ENCODE peak calls at places on chromosomes 12 and 14, in ten cellular contexts. T is CD8-positive, alpha-beta memory T cell; O is endothelial cell of umbilical vein; N is right lobe of liver; D is heart left ventricle; Y is effector memory CD4-positive, alpha-beta T cell; G is breast epithelium; C is tibial artery; A is thyroid gland; K is SJCRH30. L is an unnamed sample.
A peak's percentile ranks its signal among the peaks of the same experiment; 100 is the strongest.

GRCh38 chr12:12612403-12612802 is 727 bp downstream of the CREBL2 start:
- DNase-seq in O (peak; percentile 65), T (peak; percentile 3), A (no peak), C (no peak), K (peak; percentile 37), N (no peak), D (no peak), Y (peak; percentile 19), G (no peak), L (no peak)

GRCh38 chr12:18919826-18920511 is 182.1 kb downstream of the CAPZA3 start:
- DNase-seq in K (no peak), D (no peak), C (no peak), T (no peak), Y (no peak), A (no peak), O (no peak), G (no peak), N (no peak), L (no peak)

GRCh38 chr12:89161553-89161952 is 190.7 kb downstream of the DUSP6 start:
- DNase-seq in Y (no peak), C (no peak), D (no peak), A (no peak), G (no peak), N (no peak), K (no peak), O (no peak), T (no peak), L (no peak)

GRCh38 chr12:22283006-22283506 is 51.5 kb downstream of the ST8SIA1 start:
- DNase-seq in K (no peak), Y (no peak), G (no peak), A (no peak), O (peak; percentile 95), T (no peak), D (no peak), C (no peak), N (no peak), L (no peak)

GRCh38 chr12:24948452-24948815 is 467 bp downstream of the BCAT1 start:
- DNase-seq in D (no peak), N (no peak), Y (no peak), T (no peak), A (no peak), G (no peak), C (no peak), K (peak; percentile 69), O (no peak), L (no peak)

GRCh38 chr12:122125452-122126341 is 47.1 kb downstream of the MLXIP start:
- DNase-seq in G (no peak), C (no peak), A (no peak), D (no peak), K (no peak), Y (no peak), O (no peak), N (peak; percentile 65), T (no peak), L (peak; percentile 49)

GRCh38 chr14:103629503-103630121 is 601 bp downstream of the KLC1 start:
- DNase-seq in O (no peak), G (peak; percentile 55), A (peak; percentile 53), D (peak; percentile 78), T (peak; percentile 36), K (peak; percentile 51), N (peak; percentile 75), Y (peak; percentile 20), C (peak; percentile 84), L (peak; percentile 93)

GRCh38 chr14:106436310-106436905 is 910.0 kb downstream of the TMEM121 start:
- DNase-seq in K (peak; percentile 48), G (no peak), D (peak; percentile 58), T (peak; percentile 68), A (no peak), Y (peak; percentile 69), C (no peak), N (peak; percentile 60), O (no peak), L (peak; percentile 66)

GRCh38 chr14:96590190-96590860 is 88.1 kb downstream of the PAPOLA start:
- DNase-seq in A (no peak), C (no peak), D (no peak), K (no peak), N (no peak), G (no peak), T (no peak), O (no peak), Y (no peak), L (peak; percentile 35)

GRCh38 chr12:96985515-96986362 is 78.7 kb downstream of the NEDD1 start:
- DNase-seq in N (peak; percentile 36), G (no peak), Y (peak; percentile 7), D (no peak), A (peak; percentile 79), O (peak; percentile 23), T (peak; percentile 9), C (no peak), K (no peak), L (peak; percentile 83)

GRCh38 chr14:104117341-104118005 is 20.9 kb upstream of the KIF26A start:
- DNase-seq in T (no peak), N (peak; percentile 18), D (peak; percentile 13), G (peak; percentile 51), K (no peak), O (no peak), A (peak; percentile 46), Y (no peak), C (peak; percentile 53), L (peak; percentile 63)

GRCh38 chr12:75842119-75842518 is 189.5 kb downstream of the PHLDA1 start:
- DNase-seq in K (no peak), O (peak; percentile 70), Y (no peak), D (no peak), G (no peak), N (no peak), T (no peak), A (no peak), C (no peak), L (no peak)

GRCh38 chr12:108047130-108047550 is 81.9 kb upstream of the WSCD2 start:
- DNase-seq in C (no peak), D (no peak), N (no peak), K (no peak), G (no peak), T (no peak), O (no peak), Y (no peak), A (no peak), L (no peak)

GRCh38 chr14:79825046-79825521 is 386.2 kb downstream of the DIO2 start:
- DNase-seq in K (no peak), G (no peak), C (no peak), Y (no peak), N (no peak), A (no peak), O (no peak), D (no peak), T (no peak), L (no peak)

GRCh38 chr14:51167587-51168219 is 72.3 kb upstream of the TMX1 start:
- DNase-seq in G (no peak), T (no peak), N (no peak), A (no peak), K (no peak), D (no peak), C (no peak), Y (no peak), O (no peak), L (no peak)

DNA sequence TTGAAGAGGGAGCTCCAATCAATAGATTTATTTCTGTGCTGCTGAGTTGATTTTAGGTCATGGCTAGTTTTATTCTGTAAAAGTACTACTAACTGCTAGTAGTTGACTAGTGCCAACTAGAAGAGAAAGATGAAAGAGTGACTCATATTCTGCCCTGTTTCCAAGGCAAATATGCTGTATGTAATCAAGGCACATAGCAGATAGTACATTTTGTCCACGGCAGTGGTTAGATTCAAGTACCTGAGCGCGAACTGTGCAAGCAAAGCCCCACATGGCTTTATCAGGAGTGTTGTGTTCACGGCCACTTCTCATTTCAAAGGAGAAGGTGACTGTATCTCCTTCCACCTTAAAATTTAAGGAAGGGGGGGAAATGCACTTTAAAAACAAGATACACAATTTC is 126.8 kb downstream of the TRAFD1 start:
- DNase-seq in A (no peak), O (no peak), D (no peak), Y (no peak), C (no peak), G (no peak), N (no peak), K (no peak), T (no peak), L (no peak)
- H3K36me3 ChIP-seq in A (peaks cover 46% of the 10 kb centered on the region), O (peaks cover 4% of the 10 kb centered on the region), D (peaks cover 100% of the 10 kb centered on the region), Y (peaks cover 21% of the 10 kb centered on the region), C (peaks cover 90% of the 10 kb centered on the region), G (peaks cover 20% of the 10 kb centered on the region), N (no peaks in the 10 kb centered on the region), K (peaks cover 7% of the 10 kb centered on the region), T (peaks cover 14% of the 10 kb centered on the region), L (peaks cover 65% of the 10 kb centered on the region)

GRCh38 chr14:68279437-68279720 is 459.8 kb downstream of the RAD51B start:
- DNase-seq in G (no peak), K (no peak), T (no peak), A (no peak), O (no peak), N (no peak), D (no peak), Y (no peak), C (no peak), L (no peak)

GRCh38 chr14:68281497-68281896 is 461.9 kb downstream of the RAD51B start:
- DNase-seq in O (no peak), A (no peak), K (no peak), D (no peak), N (no peak), T (no peak), Y (no peak), C (no peak), G (no peak), L (no peak)

GRCh38 chr14:68282479-68283377 is 463.1 kb downstream of the RAD51B start:
- DNase-seq in T (peak; percentile 18), A (no peak), G (no peak), Y (peak; percentile 26), K (no peak), C (no peak), O (no peak), N (no peak), D (no peak), L (no peak)

GRCh38 chr14:68279777-68280233 is 460.2 kb downstream of the RAD51B start:
- DNase-seq in T (no peak), C (no peak), N (no peak), G (no peak), D (no peak), Y (no peak), O (no peak), K (no peak), A (no peak), L (peak; percentile 79)

GRCh38 chr14:68278568-68279436 is 459.2 kb downstream of the RAD51B start:
- DNase-seq in T (no peak), Y (no peak), G (no peak), O (no peak), K (no peak), D (no peak), N (no peak), A (peak; percentile 14), C (no peak), L (no peak)
- H3K4me1 ChIP-seq in T (peaks cover 50% of the 10 kb centered on the region), Y (peaks cover 43% of the 10 kb centered on the region), G (peaks cover under 1% of the 10 kb centered on the region), O (peaks cover 10% of the 10 kb centered on the region), K (no peaks in the 10 kb centered on the region), D (peaks cover 6% of the 10 kb centered on the region), N (no peaks in the 10 kb centered on the region), A (peaks cover 13% of the 10 kb centered on the region), C (peaks cover 21% of the 10 kb centered on the region), L (peaks cover 77% of the 10 kb centered on the region)

GRCh38 chr12:53217930-53218307 is 10.9 kb upstream of the ITGB7 start:
- DNase-seq in Y (no peak), C (no peak), A (no peak), N (no peak), T (no peak), D (peak; percentile 29), G (no peak), K (no peak), O (no peak), L (peak; percentile 62)
- H3K4me3 ChIP-seq in Y (peak overlapping the region; percentile 78), C (peak overlapping the region; percentile 66), A (no peak overlapping the region), N (no peak overlapping the region), T (peak overlapping the region; percentile 59), D (peak overlapping the region; percentile 57), G (peak overlapping the region; percentile 58), K (no peak overlapping the region), O (no peak overlapping the region), L (no peak overlapping the region)

GRCh38 chr12:132660047-132660446 is 27.1 kb downstream of the POLE start:
- DNase-seq in Y (no peak), C (peak; percentile 27), K (no peak), O (peak; percentile 11), N (peak; percentile 5), T (no peak), A (no peak), G (no peak), D (no peak), L (no peak)
- H3K36me3 ChIP-seq in Y (peaks cover 64% of the 10 kb centered on the region), C (peaks cover 99% of the 10 kb centered on the region), K (peaks cover 72% of the 10 kb centered on the region), O (peaks cover 6% of the 10 kb centered on the region), N (no peaks in the 10 kb centered on the region), T (peaks cover 26% of the 10 kb centered on the region), A (peaks cover 39% of the 10 kb centered on the region), G (peaks cover 19% of the 10 kb centered on the region), D (peaks cover 99% of the 10 kb centered on the region), L (no peaks in the 10 kb centered on the region)